ENCODE peak calls at places on chromosomes 13 and 19, in nine cellular contexts. C, L, X, B, K, F, M, E and T are unnamed samples. For H3K27me3 and H3K36me3, the result is how much of the 10 kb centered on the place peaks cover.

GRCh38 chr19:41548954-41549688 is 26.8 kb upstream of the CEACAM21 start:
- DNase-seq in E (peak), X (peak), K (no peak), L (no peak), C (no peak), B (no peak), M (no peak), F (no peak), T (no peak)

GRCh38 chr19:342801-343421 is 1.7 kb downstream of the MIER2 start:
- DNase-seq in X (no peak), M (peak), E (no peak), B (no peak), F (peak), K (peak), L (no peak), C (peak), T (peak)

GRCh38 chr19:4474504-4475136 is 2.5 kb downstream of the HDGFL2 start:
- DNase-seq in C (no peak), E (no peak), X (no peak), L (no peak), B (no peak), F (no peak), M (peak), K (peak), T (no peak)

GRCh38 chr13:108342369-108343289 is 73.1 kb downstream of the TNFSF13B start:
- DNase-seq in C (no peak), K (peak), L (no peak), M (peak), X (no peak), B (no peak), F (no peak), E (no peak), T (no peak)

GRCh38 chr19:37914908-37915307 is 7.9 kb downstream of the SIPA1L3 start:
- DNase-seq in F (no peak), C (no peak), X (no peak), M (no peak), E (peak), K (no peak), L (no peak), B (no peak), T (no peak)

GRCh38 chr19:49362048-49362925 is at the start of gene TEAD2:
- DNase-seq in X (no peak), K (peak), L (no peak), F (peak), B (peak), M (peak), E (peak), C (peak), T (no peak)

GRCh38 chr19:2213799-2214198 is 22.3 kb downstream of the PLEKHJ1 start:
- DNase-seq in F (no peak), B (no peak), E (no peak), X (no peak), L (no peak), C (no peak), K (no peak), M (no peak), T (no peak)

GRCh38 chr19:47680858-47681332 is 32.3 kb upstream of the EHD2 start:
- DNase-seq in C (no peak), X (no peak), K (no peak), E (no peak), F (no peak), L (no peak), B (no peak), M (no peak), T (no peak)

GRCh38 chr13:23901365-23901764 is 4.1 kb upstream of the C1QTNF9B start:
- DNase-seq in E (no peak), F (no peak), K (no peak), X (no peak), L (no peak), C (no peak), M (peak), B (no peak), T (no peak)

GRCh38 chr13:105997436-105998232 is 537.8 kb downstream of the EFNB2 start:
- DNase-seq in C (no peak), K (no peak), E (no peak), B (no peak), L (no peak), M (no peak), F (no peak), X (no peak), T (no peak)

GRCh38 chr13:37277435-37278144 is 172.1 kb upstream of the CSNK1A1L start:
- DNase-seq in X (no peak), B (no peak), K (no peak), L (no peak), E (no peak), C (no peak), F (no peak), M (no peak), T (no peak)

GRCh38 chr19:55703790-55704215 is 28.8 kb downstream of the EPN1 start:
- DNase-seq in M (no peak), L (no peak), X (peak), B (no peak), F (peak), E (peak), K (peak), C (no peak), T (no peak)

GRCh38 chr13:110685305-110685704 is 20.6 kb downstream of the CARS2 start:
- DNase-seq in M (no peak), C (no peak), B (no peak), L (no peak), E (no peak), X (no peak), F (peak), K (no peak), T (no peak)

GRCh38 chr19:15810335-15810734 is 5.1 kb downstream of the OR10H1 start:
- DNase-seq in K (peak), C (no peak), E (no peak), F (no peak), M (peak), B (no peak), X (no peak), L (no peak), T (no peak)

GRCh38 chr13:43232144-43232840 is 208.9 kb downstream of the DNAJC15 start:
- DNase-seq in K (no peak), X (no peak), B (peak), F (no peak), C (no peak), E (no peak), M (peak), L (no peak), T (no peak)

GRCh38 chr19:4909172-4909896 is at the start of gene UHRF1:
- DNase-seq in B (no peak), M (peak), F (no peak), L (no peak), K (no peak), C (no peak), X (no peak), E (no peak), T (no peak)

GRCh38 chr13:109725297-109725696 is 61.1 kb downstream of the IRS2 start:
- DNase-seq in C (no peak), E (no peak), L (no peak), X (no peak), B (no peak), K (no peak), M (no peak), F (no peak), T (no peak)

GRCh38 chr13:48806522-48806921 is 152.8 kb downstream of the CYSLTR2 start:
- DNase-seq in F (no peak), X (no peak), L (no peak), M (no peak), C (no peak), B (peak), K (no peak), E (no peak), T (no peak)

GRCh38 chr13:75318138-75318833 is 163.7 kb downstream of the TBC1D4 start:
- DNase-seq in K (no peak), X (no peak), C (no peak), M (no peak), L (no peak), F (no peak), B (no peak), E (no peak), T (no peak)

GRCh38 chr13:114019367-114019766 is 45.5 kb upstream of the C13orf46 start:
- DNase-seq in B (no peak), C (peak), L (no peak), K (peak), M (no peak), E (no peak), F (no peak), X (peak), T (no peak)

GRCh38 chr13:27613623-27614022 is 6.7 kb downstream of the LNX2 start:
- DNase-seq in K (no peak), F (no peak), C (no peak), L (no peak), E (no peak), X (no peak), M (no peak), B (no peak), T (no peak)

GRCh38 chr19:19628499-19629134 is 597 bp upstream of the LPAR2 start:
- DNase-seq in E (peak), M (peak), L (peak), K (peak), B (no peak), F (no peak), X (peak), C (no peak), T (no peak)

GRCh38 chr19:2228157-2229030 is 7.7 kb downstream of the PLEKHJ1 start:
- DNase-seq in B (no peak), X (no peak), L (no peak), F (no peak), K (no peak), C (no peak), E (peak), M (no peak), T (no peak)

GRCh38 chr19:46744005-46744691 is 1.7 kb upstream of the FKRP start:
- DNase-seq in B (no peak), L (no peak), M (no peak), K (no peak), C (no peak), E (no peak), F (no peak), X (no peak), T (no peak)

GRCh38 chr13:19590423-19590822 is 29.1 kb upstream of the TPTE2 start:
- DNase-seq in E (no peak), F (no peak), C (no peak), K (no peak), X (no peak), M (no peak), B (peak), L (no peak), T (no peak)

GRCh38 chr13:99658266-99658991 is 157.2 kb downstream of the TM9SF2 start:
- DNase-seq in F (peak), K (peak), M (peak), L (peak), X (peak), B (peak), C (peak), E (peak), T (no peak)

GRCh38 chr19:17136617-17137016 is 61.0 kb downstream of the MYO9B start:
- DNase-seq in M (no peak), F (no peak), K (no peak), E (no peak), B (no peak), X (no peak), C (no peak), L (no peak), T (no peak)

GRCh38 chr13:106919093-106919492 is 351.2 kb upstream of the ARGLU1 start:
- DNase-seq in C (no peak), L (no peak), K (no peak), F (no peak), X (no peak), B (no peak), E (no peak), M (no peak), T (no peak)

GRCh38 chr19:44548736-44549135 is 19.3 kb upstream of the CEACAM20 start:
- DNase-seq in F (no peak), K (no peak), C (no peak), M (peak), L (no peak), X (no peak), B (no peak), E (no peak), T (no peak)

GRCh38 chr19:5074418-5074817 is 105.5 kb downstream of the KDM4B start:
- DNase-seq in B (no peak), L (no peak), X (no peak), F (no peak), M (no peak), K (no peak), C (no peak), E (no peak), T (no peak)

GRCh38 chr13:112177889-112178288 is 110.9 kb downstream of the SOX1 start:
- DNase-seq in E (no peak), L (no peak), C (no peak), F (no peak), X (no peak), B (no peak), M (no peak), K (no peak), T (no peak)

GRCh38 chr13:112178769-112179168 is 111.8 kb downstream of the SOX1 start:
- DNase-seq in E (no peak), L (no peak), F (no peak), C (no peak), K (no peak), M (no peak), X (no peak), B (no peak), T (no peak)

GRCh38 chr13:112179421-112179820 is 112.5 kb downstream of the SOX1 start:
- DNase-seq in M (no peak), B (no peak), X (no peak), E (no peak), L (no peak), C (no peak), F (no peak), K (no peak), T (no peak)

GRCh38 chr13:112176746-112177119 is 109.8 kb downstream of the SOX1 start:
- DNase-seq in M (no peak), B (no peak), K (no peak), F (no peak), E (no peak), C (no peak), L (no peak), X (no peak), T (no peak)

GRCh38 chr13:112177459-112177858 is 110.5 kb downstream of the SOX1 start:
- DNase-seq in B (no peak), E (no peak), M (no peak), X (no peak), F (no peak), K (no peak), L (no peak), C (no peak), T (no peak)
- H3K27me3 ChIP-seq in B (under half), E (under half), M (under half), X (under half), F (under half), K (under half), L (under half), C (under half), T (under half)

GRCh38 chr13:29936961-29937360 is 86.5 kb upstream of the UBL3 start:
- DNase-seq in K (no peak), M (no peak), L (no peak), C (no peak), B (no peak), F (no peak), E (no peak), X (no peak), T (no peak)
- H3K4me3 ChIP-seq in K (no peak), M (no peak), L (no peak), C (no peak), B (no peak), F (no peak), E (no peak), X (no peak), T (no peak)

GRCh38 chr19:50482271-50482855 is 5.7 kb upstream of the GARIN5A start:
- DNase-seq in B (no peak), E (no peak), L (no peak), F (no peak), C (no peak), X (no peak), M (no peak), K (no peak), T (no peak)
- H3K36me3 ChIP-seq in B (half or more), E (under half), L (under half), F (half or more), C (half or more), X (under half), M (half or more), K (under half), T (under half)

GRCh38 chr19:6531956-6532243 is 1.1 kb downstream of the TNFSF9 start:
- DNase-seq in L (no peak), C (no peak), K (no peak), E (no peak), X (no peak), M (no peak), B (no peak), F (no peak), T (no peak)

GRCh38 chr19:6533746-6534418 is 3.1 kb downstream of the TNFSF9 start:
- DNase-seq in K (no peak), F (no peak), L (no peak), E (no peak), X (no peak), C (no peak), M (no peak), B (no peak), T (no peak)

GRCh38 chr19:6533000-6533328 is 2.1 kb downstream of the TNFSF9 start:
- DNase-seq in B (no peak), X (no peak), C (no peak), M (no peak), F (no peak), E (no peak), K (no peak), L (no peak), T (no peak)

GRCh38 chr19:6531163-6531955 is 533 bp downstream of the TNFSF9 start:
- DNase-seq in L (no peak), M (no peak), C (no peak), E (no peak), F (no peak), K (no peak), B (no peak), X (no peak), T (no peak)

GRCh38 chr19:6532244-6532999 is 1.6 kb downstream of the TNFSF9 start:
- DNase-seq in M (no peak), L (no peak), B (no peak), E (peak), F (no peak), C (no peak), K (no peak), X (no peak), T (no peak)
- H3K27me3 ChIP-seq in M (under half), L (under half), B (under half), E (under half), F (under half), C (under half), K (under half), X (under half), T (under half)